ENCODE peak calls at places on chromosomes 1 and 21, in five cellular contexts. One of them, this sample, is unnamed.

GRCh38 chr1:89060091-89060490 is 4.9 kb downstream of the GBP1 start:
- DNase-seq in NCI-H345: no peak
- DNase-seq in BJ: no peak
- DNase-seq in dermis microvascular lymphatic vessel endothelial cell: no peak
- DNase-seq in myocyte: peak; percentile 28
- DNase-seq in this sample: no peak

GRCh38 chr1:46489638-46490602 is at the start of gene DMBX1:
- DNase-seq in dermis microvascular lymphatic vessel endothelial cell: no peak
- DNase-seq in BJ: no peak
- DNase-seq in NCI-H345: peak; percentile 69
- DNase-seq in myocyte: no peak
- DNase-seq in this sample: no peak

GRCh38 chr1:180842890-180843289 is 69.8 kb upstream of the KIAA1614 start:
- DNase-seq in BJ: no peak
- DNase-seq in myocyte: no peak
- DNase-seq in NCI-H345: peak; percentile 43
- DNase-seq in dermis microvascular lymphatic vessel endothelial cell: no peak
- DNase-seq in this sample: peak; percentile 49

GRCh38 chr1:64243757-64244080 is 40.3 kb downstream of the UBE2U start:
- DNase-seq in dermis microvascular lymphatic vessel endothelial cell: no peak
- DNase-seq in BJ: no peak
- DNase-seq in myocyte: no peak
- DNase-seq in NCI-H345: no peak
- DNase-seq in this sample: no peak

GRCh38 chr1:202958544-202959275 is 598 bp upstream of the ADIPOR1 start:
- DNase-seq in myocyte: peak; percentile 56
- DNase-seq in NCI-H345: no peak
- DNase-seq in dermis microvascular lymphatic vessel endothelial cell: no peak
- DNase-seq in BJ: no peak
- DNase-seq in this sample: no peak

GRCh38 chr1:30551603-30552002 is 171.8 kb downstream of the MATN1 start:
- DNase-seq in myocyte: no peak
- DNase-seq in BJ: no peak
- DNase-seq in dermis microvascular lymphatic vessel endothelial cell: no peak
- DNase-seq in NCI-H345: no peak
- DNase-seq in this sample: no peak

GRCh38 chr1:227576152-227576551 is 12.8 kb downstream of the ZNF678 start:
- DNase-seq in BJ: no peak
- DNase-seq in myocyte: peak; percentile 55
- DNase-seq in dermis microvascular lymphatic vessel endothelial cell: no peak
- DNase-seq in NCI-H345: no peak
- DNase-seq in this sample: no peak

GRCh38 chr1:167248707-167249642 is 28.3 kb downstream of the POU2F1 start:
- DNase-seq in myocyte: no peak
- DNase-seq in dermis microvascular lymphatic vessel endothelial cell: no peak
- DNase-seq in NCI-H345: no peak
- DNase-seq in BJ: no peak
- DNase-seq in this sample: no peak

GRCh38 chr1:168676861-168677260 is 52.1 kb downstream of the DPT start:
- DNase-seq in dermis microvascular lymphatic vessel endothelial cell: no peak
- DNase-seq in NCI-H345: no peak
- DNase-seq in BJ: no peak
- DNase-seq in myocyte: no peak
- DNase-seq in this sample: no peak

GRCh38 chr1:235679644-235680043 is 30.1 kb upstream of the GNG4 start:
- DNase-seq in NCI-H345: no peak
- DNase-seq in myocyte: no peak
- DNase-seq in BJ: no peak
- DNase-seq in dermis microvascular lymphatic vessel endothelial cell: no peak
- DNase-seq in this sample: no peak

GRCh38 chr1:229108598-229109201 is 162.2 kb upstream of the RAB4A start:
- DNase-seq in NCI-H345: no peak
- DNase-seq in BJ: no peak
- DNase-seq in myocyte: no peak
- DNase-seq in dermis microvascular lymphatic vessel endothelial cell: no peak
- DNase-seq in this sample: no peak

GRCh38 chr1:16048573-16049189 is 5.1 kb downstream of the CLCNKB start:
- DNase-seq in dermis microvascular lymphatic vessel endothelial cell: no peak
- DNase-seq in BJ: no peak
- DNase-seq in NCI-H345: peak; percentile 61
- DNase-seq in myocyte: peak; percentile 37
- DNase-seq in this sample: peak; percentile 16

GRCh38 chr21:42618713-42619112 is 34.7 kb upstream of the PDE9A start:
- DNase-seq in myocyte: no peak
- DNase-seq in NCI-H345: no peak
- DNase-seq in dermis microvascular lymphatic vessel endothelial cell: no peak
- DNase-seq in BJ: no peak
- DNase-seq in this sample: no peak

GRCh38 chr1:201826830-201827229 is 2.1 kb upstream of the IPO9 start:
- DNase-seq in BJ: no peak
- DNase-seq in dermis microvascular lymphatic vessel endothelial cell: no peak
- DNase-seq in NCI-H345: no peak
- DNase-seq in myocyte: peak; percentile 98
- DNase-seq in this sample: no peak

GRCh38 chr1:192123212-192123611 is 35.0 kb upstream of the RGS18 start:
- DNase-seq in dermis microvascular lymphatic vessel endothelial cell: no peak
- DNase-seq in myocyte: no peak
- DNase-seq in BJ: no peak
- DNase-seq in NCI-H345: no peak
- DNase-seq in this sample: no peak

GRCh38 chr1:173824315-173825081 is at the start of the genes CENPL and DARS2:
- DNase-seq in myocyte: peak; percentile 99
- DNase-seq in NCI-H345: peak; percentile 98
- DNase-seq in BJ: peak; percentile 93
- DNase-seq in dermis microvascular lymphatic vessel endothelial cell: peak; percentile 97
- DNase-seq in this sample: peak; percentile 99

GRCh38 chr1:193325771-193326170 is 139.4 kb upstream of the B3GALT2 start:
- DNase-seq in dermis microvascular lymphatic vessel endothelial cell: no peak
- DNase-seq in NCI-H345: no peak
- DNase-seq in BJ: no peak
- DNase-seq in myocyte: no peak
- DNase-seq in this sample: no peak

GRCh38 chr1:26358411-26359384 is 4.8 kb upstream of the CRYBG2 start:
- DNase-seq in NCI-H345: no peak
- DNase-seq in BJ: no peak
- DNase-seq in dermis microvascular lymphatic vessel endothelial cell: no peak
- DNase-seq in myocyte: no peak
- DNase-seq in this sample: no peak

GRCh38 chr1:233020441-233020840 is 70.0 kb downstream of the NTPCR start:
- DNase-seq in myocyte: no peak
- DNase-seq in NCI-H345: no peak
- DNase-seq in BJ: no peak
- DNase-seq in dermis microvascular lymphatic vessel endothelial cell: no peak
- DNase-seq in this sample: no peak

GRCh38 chr1:92299477-92300125 is 742 bp downstream of the RPAP2 start:
- DNase-seq in dermis microvascular lymphatic vessel endothelial cell: no peak
- DNase-seq in myocyte: peak; percentile 3
- DNase-seq in NCI-H345: peak; percentile 36
- DNase-seq in BJ: no peak
- DNase-seq in this sample: no peak

GRCh38 chr1:31765041-31765467 is 914 bp upstream of the ADGRB2 start:
- DNase-seq in dermis microvascular lymphatic vessel endothelial cell: peak; percentile 30
- DNase-seq in BJ: no peak
- DNase-seq in myocyte: no peak
- DNase-seq in NCI-H345: peak; percentile 88
- DNase-seq in this sample: peak; percentile 47

GRCh38 chr1:161131721-161132409 is 602 bp downstream of the DEDD start:
- DNase-seq in dermis microvascular lymphatic vessel endothelial cell: no peak
- DNase-seq in NCI-H345: no peak
- DNase-seq in myocyte: peak; percentile 53
- DNase-seq in BJ: no peak
- DNase-seq in this sample: no peak

GRCh38 chr1:2468041-2468472 is 8.0 kb upstream of the PLCH2 start:
- DNase-seq in NCI-H345: no peak
- DNase-seq in myocyte: peak; percentile 51
- DNase-seq in dermis microvascular lymphatic vessel endothelial cell: no peak
- DNase-seq in BJ: no peak
- DNase-seq in this sample: no peak

GRCh38 chr1:15056515-15057285 is 96.8 kb upstream of the TMEM51 start:
- DNase-seq in BJ: no peak
- DNase-seq in myocyte: peak; percentile 43
- DNase-seq in NCI-H345: no peak
- DNase-seq in dermis microvascular lymphatic vessel endothelial cell: no peak
- DNase-seq in this sample: no peak

GRCh38 chr1:54227091-54227602 is 27.2 kb downstream of the MRPL37 start:
- DNase-seq in myocyte: peak; percentile 87
- DNase-seq in dermis microvascular lymphatic vessel endothelial cell: no peak
- DNase-seq in BJ: no peak
- DNase-seq in NCI-H345: no peak
- DNase-seq in this sample: no peak

GRCh38 chr1:19390901-19391595 is 78.9 kb downstream of the SLC66A1 start:
- DNase-seq in myocyte: peak; percentile 56
- DNase-seq in BJ: peak; percentile 91
- DNase-seq in NCI-H345: peak; percentile 9
- DNase-seq in dermis microvascular lymphatic vessel endothelial cell: peak; percentile 43
- DNase-seq in this sample: no peak

GRCh38 chr1:231408528-231409094 is 13.5 kb downstream of the EGLN1 start:
- DNase-seq in NCI-H345: no peak
- DNase-seq in myocyte: no peak
- DNase-seq in dermis microvascular lymphatic vessel endothelial cell: no peak
- DNase-seq in BJ: no peak
- DNase-seq in this sample: no peak

GRCh38 chr1:40059292-40059959 is 18.9 kb downstream of the CAP1 start:
- DNase-seq in BJ: no peak
- DNase-seq in myocyte: no peak
- DNase-seq in dermis microvascular lymphatic vessel endothelial cell: peak; percentile 89
- DNase-seq in NCI-H345: no peak
- DNase-seq in this sample: no peak

GRCh38 chr21:44615881-44616590 is 4.2 kb downstream of the KRTAP10-8 start:
- DNase-seq in myocyte: no peak
- DNase-seq in BJ: no peak
- DNase-seq in NCI-H345: peak; percentile 80
- DNase-seq in dermis microvascular lymphatic vessel endothelial cell: no peak
- DNase-seq in this sample: peak; percentile 14

GRCh38 chr1:206001476-206001888 is 1.7 kb downstream of the RAB7B start:
- DNase-seq in BJ: peak; percentile 79
- DNase-seq in NCI-H345: no peak
- DNase-seq in dermis microvascular lymphatic vessel endothelial cell: no peak
- DNase-seq in myocyte: peak; percentile 89
- DNase-seq in this sample: no peak

GRCh38 chr1:83796409-83796808 is 202.5 kb downstream of the TTLL7 start:
- DNase-seq in dermis microvascular lymphatic vessel endothelial cell: no peak
- DNase-seq in myocyte: peak; percentile 58
- DNase-seq in BJ: peak; percentile 51
- DNase-seq in NCI-H345: no peak
- DNase-seq in this sample: no peak